ENCODE peak calls at places on chromosomes 3 and 15, in ten cellular contexts. One of them, this sample, is unnamed.

GRCh38 chr15:40058476-40059140 is 19.6 kb upstream of the SRP14 start:
- DNase-seq in mesothelial cell of epicardium: no peak
- DNase-seq in mammary epithelial cell: peak; percentile 30
- DNase-seq in DND-41: no peak
- DNase-seq in activated B cell treated with CpG ODN at 0.5 μM for 24 hours: no peak
- DNase-seq in IMR-90: peak; percentile 76
- DNase-seq in AG09319: peak; percentile 35
- DNase-seq in cardiac muscle cell: peak; percentile 81
- DNase-seq in astrocyte: peak; percentile 50
- DNase-seq in sigmoid colon: peak; percentile 57
- DNase-seq in this sample: no peak

GRCh38 chr3:15707779-15708178 is 90.0 kb downstream of the ANKRD28 start:
- DNase-seq in mesothelial cell of epicardium: no peak
- DNase-seq in mammary epithelial cell: no peak
- DNase-seq in DND-41: no peak
- DNase-seq in activated B cell treated with CpG ODN at 0.5 μM for 24 hours: no peak
- DNase-seq in IMR-90: no peak
- DNase-seq in AG09319: no peak
- DNase-seq in cardiac muscle cell: no peak
- DNase-seq in astrocyte: no peak
- DNase-seq in sigmoid colon: no peak
- DNase-seq in this sample: no peak

GRCh38 chr3:42764115-42764514 is 8.9 kb downstream of the CCDC13 start:
- DNase-seq in mesothelial cell of epicardium: no peak
- DNase-seq in mammary epithelial cell: no peak
- DNase-seq in DND-41: no peak
- DNase-seq in activated B cell treated with CpG ODN at 0.5 μM for 24 hours: no peak
- DNase-seq in IMR-90: no peak
- DNase-seq in AG09319: no peak
- DNase-seq in cardiac muscle cell: no peak
- DNase-seq in astrocyte: no peak
- DNase-seq in sigmoid colon: no peak
- DNase-seq in this sample: no peak

GRCh38 chr3:96863129-96863740 is 48.8 kb downstream of the EPHA6 start:
- DNase-seq in mesothelial cell of epicardium: no peak
- DNase-seq in mammary epithelial cell: peak; percentile 8
- DNase-seq in DND-41: peak; percentile 24
- DNase-seq in activated B cell treated with CpG ODN at 0.5 μM for 24 hours: no peak
- DNase-seq in IMR-90: peak; percentile 2
- DNase-seq in AG09319: no peak
- DNase-seq in cardiac muscle cell: peak; percentile 29
- DNase-seq in astrocyte: no peak
- DNase-seq in sigmoid colon: peak; percentile 59
- DNase-seq in this sample: peak; percentile 19

GRCh38 chr3:9861626-9862130 is 17.9 kb upstream of the RPUSD3 start:
- DNase-seq in mesothelial cell of epicardium: no peak
- DNase-seq in mammary epithelial cell: no peak
- DNase-seq in DND-41: no peak
- DNase-seq in activated B cell treated with CpG ODN at 0.5 μM for 24 hours: no peak
- DNase-seq in IMR-90: no peak
- DNase-seq in AG09319: no peak
- DNase-seq in cardiac muscle cell: no peak
- DNase-seq in astrocyte: no peak
- DNase-seq in sigmoid colon: no peak
- DNase-seq in this sample: no peak

GRCh38 chr3:126913524-126913923 is 69.4 kb upstream of the PLXNA1 start:
- DNase-seq in mesothelial cell of epicardium: no peak
- DNase-seq in mammary epithelial cell: peak; percentile 53
- DNase-seq in DND-41: no peak
- DNase-seq in activated B cell treated with CpG ODN at 0.5 μM for 24 hours: no peak
- DNase-seq in IMR-90: no peak
- DNase-seq in AG09319: no peak
- DNase-seq in cardiac muscle cell: no peak
- DNase-seq in astrocyte: no peak
- DNase-seq in sigmoid colon: no peak
- DNase-seq in this sample: no peak

GRCh38 chr3:190443257-190443656 is 6.4 kb downstream of the TMEM207 start:
- DNase-seq in mesothelial cell of epicardium: no peak
- DNase-seq in mammary epithelial cell: no peak
- DNase-seq in DND-41: no peak
- DNase-seq in activated B cell treated with CpG ODN at 0.5 μM for 24 hours: no peak
- DNase-seq in IMR-90: peak; percentile 44
- DNase-seq in AG09319: no peak
- DNase-seq in cardiac muscle cell: peak; percentile 34
- DNase-seq in astrocyte: no peak
- DNase-seq in sigmoid colon: no peak
- DNase-seq in this sample: no peak

GRCh38 chr3:157074490-157074889 is 85.5 kb downstream of the CCNL1 start:
- DNase-seq in mesothelial cell of epicardium: no peak
- DNase-seq in mammary epithelial cell: no peak
- DNase-seq in DND-41: no peak
- DNase-seq in activated B cell treated with CpG ODN at 0.5 μM for 24 hours: no peak
- DNase-seq in IMR-90: no peak
- DNase-seq in AG09319: no peak
- DNase-seq in cardiac muscle cell: no peak
- DNase-seq in astrocyte: no peak
- DNase-seq in sigmoid colon: no peak
- DNase-seq in this sample: no peak

GRCh38 chr3:142087676-142088075 is 61.7 kb downstream of the TFDP2 start:
- DNase-seq in mesothelial cell of epicardium: no peak
- DNase-seq in mammary epithelial cell: peak; percentile 62
- DNase-seq in DND-41: no peak
- DNase-seq in activated B cell treated with CpG ODN at 0.5 μM for 24 hours: no peak
- DNase-seq in IMR-90: peak; percentile 64
- DNase-seq in AG09319: no peak
- DNase-seq in cardiac muscle cell: peak; percentile 52
- DNase-seq in astrocyte: peak; percentile 72
- DNase-seq in sigmoid colon: no peak
- DNase-seq in this sample: no peak

GRCh38 chr15:74835312-74835823 is 7.6 kb downstream of the ULK3 start:
- DNase-seq in mesothelial cell of epicardium: no peak
- DNase-seq in mammary epithelial cell: peak; percentile 70
- DNase-seq in DND-41: peak; percentile 50
- DNase-seq in activated B cell treated with CpG ODN at 0.5 μM for 24 hours: peak; percentile 47
- DNase-seq in IMR-90: peak; percentile 36
- DNase-seq in AG09319: no peak
- DNase-seq in cardiac muscle cell: peak; percentile 57
- DNase-seq in astrocyte: no peak
- DNase-seq in sigmoid colon: no peak
- DNase-seq in this sample: peak; percentile 61

GRCh38 chr15:56523521-56523920 is 58.6 kb upstream of the MNS1 start:
- DNase-seq in mesothelial cell of epicardium: no peak
- DNase-seq in mammary epithelial cell: peak; percentile 1
- DNase-seq in DND-41: no peak
- DNase-seq in activated B cell treated with CpG ODN at 0.5 μM for 24 hours: no peak
- DNase-seq in IMR-90: no peak
- DNase-seq in AG09319: no peak
- DNase-seq in cardiac muscle cell: no peak
- DNase-seq in astrocyte: peak; percentile 18
- DNase-seq in sigmoid colon: no peak
- DNase-seq in this sample: no peak

GRCh38 chr3:172760406-172760805 is 9.9 kb downstream of the ECT2 start:
- DNase-seq in mesothelial cell of epicardium: no peak
- DNase-seq in mammary epithelial cell: peak; percentile 26
- DNase-seq in DND-41: no peak
- DNase-seq in activated B cell treated with CpG ODN at 0.5 μM for 24 hours: no peak
- DNase-seq in IMR-90: peak; percentile 66
- DNase-seq in AG09319: no peak
- DNase-seq in cardiac muscle cell: peak; percentile 85
- DNase-seq in astrocyte: peak; percentile 6
- DNase-seq in sigmoid colon: no peak
- DNase-seq in this sample: no peak

GRCh38 chr15:74598126-74598842 is 17.4 kb upstream of the CLK3 start:
- DNase-seq in mesothelial cell of epicardium: no peak
- DNase-seq in mammary epithelial cell: peak; percentile 51
- DNase-seq in DND-41: peak; percentile 86
- DNase-seq in activated B cell treated with CpG ODN at 0.5 μM for 24 hours: peak; percentile 80
- DNase-seq in IMR-90: peak; percentile 81
- DNase-seq in AG09319: peak; percentile 45
- DNase-seq in cardiac muscle cell: peak; percentile 90
- DNase-seq in astrocyte: peak; percentile 63
- DNase-seq in sigmoid colon: peak; percentile 98
- DNase-seq in this sample: peak; percentile 41

GRCh38 chr3:47163023-47163989 is 607 bp downstream of the SETD2 start:
- DNase-seq in mesothelial cell of epicardium: peak; percentile 41
- DNase-seq in mammary epithelial cell: peak; percentile 45
- DNase-seq in DND-41: peak; percentile 50
- DNase-seq in activated B cell treated with CpG ODN at 0.5 μM for 24 hours: peak; percentile 69
- DNase-seq in IMR-90: peak; percentile 27
- DNase-seq in AG09319: no peak
- DNase-seq in cardiac muscle cell: peak; percentile 42
- DNase-seq in astrocyte: peak; percentile 24
- DNase-seq in sigmoid colon: peak; percentile 70
- DNase-seq in this sample: peak; percentile 39

GRCh38 chr3:127690106-127690505 is 17.4 kb downstream of the ABTB1 start:
- DNase-seq in mesothelial cell of epicardium: no peak
- DNase-seq in mammary epithelial cell: peak; percentile 49
- DNase-seq in DND-41: no peak
- DNase-seq in activated B cell treated with CpG ODN at 0.5 μM for 24 hours: no peak
- DNase-seq in IMR-90: peak; percentile 61
- DNase-seq in AG09319: no peak
- DNase-seq in cardiac muscle cell: peak; percentile 65
- DNase-seq in astrocyte: peak; percentile 67
- DNase-seq in sigmoid colon: peak; percentile 60
- DNase-seq in this sample: no peak

GRCh38 chr15:26564354-26564753 is 208.5 kb downstream of the GABRB3 start:
- DNase-seq in mesothelial cell of epicardium: no peak
- DNase-seq in mammary epithelial cell: no peak
- DNase-seq in DND-41: no peak
- DNase-seq in activated B cell treated with CpG ODN at 0.5 μM for 24 hours: no peak
- DNase-seq in IMR-90: no peak
- DNase-seq in AG09319: no peak
- DNase-seq in cardiac muscle cell: no peak
- DNase-seq in astrocyte: no peak
- DNase-seq in sigmoid colon: no peak
- DNase-seq in this sample: no peak

GRCh38 chr15:81113861-81114261 is 20.2 kb upstream of the CFAP161 start:
- DNase-seq in mesothelial cell of epicardium: no peak
- DNase-seq in mammary epithelial cell: peak; percentile 44
- DNase-seq in DND-41: no peak
- DNase-seq in activated B cell treated with CpG ODN at 0.5 μM for 24 hours: no peak
- DNase-seq in IMR-90: peak; percentile 87
- DNase-seq in AG09319: no peak
- DNase-seq in cardiac muscle cell: peak; percentile 34
- DNase-seq in astrocyte: peak; percentile 13
- DNase-seq in sigmoid colon: no peak
- DNase-seq in this sample: no peak

GRCh38 chr3:5022966-5023776 is 43.9 kb downstream of the BHLHE40 start:
- DNase-seq in mesothelial cell of epicardium: no peak
- DNase-seq in mammary epithelial cell: peak; percentile 100
- DNase-seq in DND-41: no peak
- DNase-seq in activated B cell treated with CpG ODN at 0.5 μM for 24 hours: no peak
- DNase-seq in IMR-90: peak; percentile 100
- DNase-seq in AG09319: peak; percentile 82
- DNase-seq in cardiac muscle cell: peak; percentile 93
- DNase-seq in astrocyte: peak; percentile 100
- DNase-seq in sigmoid colon: peak; percentile 87
- DNase-seq in this sample: no peak

GRCh38 chr3:156151824-156152428 is 31.5 kb downstream of the KCNAB1 start:
- DNase-seq in mesothelial cell of epicardium: peak; percentile 44
- DNase-seq in mammary epithelial cell: peak; percentile 50
- DNase-seq in DND-41: peak; percentile 55
- DNase-seq in activated B cell treated with CpG ODN at 0.5 μM for 24 hours: no peak
- DNase-seq in IMR-90: peak; percentile 69
- DNase-seq in AG09319: peak; percentile 43
- DNase-seq in cardiac muscle cell: peak; percentile 85
- DNase-seq in astrocyte: peak; percentile 64
- DNase-seq in sigmoid colon: peak; percentile 85
- DNase-seq in this sample: peak; percentile 59

GRCh38 chr3:115784739-115785571 is 161.6 kb downstream of the GAP43 start:
- DNase-seq in mesothelial cell of epicardium: no peak
- DNase-seq in mammary epithelial cell: peak; percentile 53
- DNase-seq in DND-41: no peak
- DNase-seq in activated B cell treated with CpG ODN at 0.5 μM for 24 hours: no peak
- DNase-seq in IMR-90: peak; percentile 96
- DNase-seq in AG09319: peak; percentile 91
- DNase-seq in cardiac muscle cell: no peak
- DNase-seq in astrocyte: peak; percentile 92
- DNase-seq in sigmoid colon: no peak
- DNase-seq in this sample: no peak

GRCh38 chr15:63891763-63892123 is 58.0 kb upstream of the HERC1 start:
- DNase-seq in mesothelial cell of epicardium: no peak
- DNase-seq in mammary epithelial cell: no peak
- DNase-seq in DND-41: no peak
- DNase-seq in activated B cell treated with CpG ODN at 0.5 μM for 24 hours: no peak
- DNase-seq in IMR-90: no peak
- DNase-seq in AG09319: no peak
- DNase-seq in cardiac muscle cell: no peak
- DNase-seq in astrocyte: no peak
- DNase-seq in sigmoid colon: no peak
- DNase-seq in this sample: no peak

GRCh38 chr15:33021806-33022389 is 172.6 kb downstream of the FMN1 start:
- DNase-seq in mesothelial cell of epicardium: no peak
- DNase-seq in mammary epithelial cell: peak; percentile 53
- DNase-seq in DND-41: no peak
- DNase-seq in activated B cell treated with CpG ODN at 0.5 μM for 24 hours: no peak
- DNase-seq in IMR-90: peak; percentile 75
- DNase-seq in AG09319: no peak
- DNase-seq in cardiac muscle cell: peak; percentile 66
- DNase-seq in astrocyte: peak; percentile 34
- DNase-seq in sigmoid colon: no peak
- DNase-seq in this sample: no peak
- TF ChIP-seq CTCF in mesothelial cell of epicardium: peak; percentile 57
- TF ChIP-seq CTCF in mammary epithelial cell: peak; percentile 65
- TF ChIP-seq CTCF in DND-41: peak; percentile 69
- TF ChIP-seq CTCF in activated B cell treated with CpG ODN at 0.5 μM for 24 hours: no peak
- TF ChIP-seq CTCF in IMR-90: peak; percentile 66
- TF ChIP-seq CTCF in AG09319: peak; percentile 57
- TF ChIP-seq CTCF in cardiac muscle cell: peak; percentile 68
- TF ChIP-seq CTCF in astrocyte: peak; percentile 74
- TF ChIP-seq CTCF in sigmoid colon: peak; percentile 29
- TF ChIP-seq CTCF in this sample: peak; percentile 85

GRCh38 chr3:12706504-12707253 is 42.8 kb upstream of the RAF1 start:
- DNase-seq in mesothelial cell of epicardium: no peak
- DNase-seq in mammary epithelial cell: peak; percentile 77
- DNase-seq in DND-41: peak; percentile 70
- DNase-seq in activated B cell treated with CpG ODN at 0.5 μM for 24 hours: peak; percentile 24
- DNase-seq in IMR-90: peak; percentile 74
- DNase-seq in AG09319: no peak
- DNase-seq in cardiac muscle cell: peak; percentile 78
- DNase-seq in astrocyte: peak; percentile 65
- DNase-seq in sigmoid colon: no peak
- DNase-seq in this sample: peak; percentile 31
- TF ChIP-seq CTCF in mesothelial cell of epicardium: no peak
- TF ChIP-seq CTCF in mammary epithelial cell: peak; percentile 96
- TF ChIP-seq CTCF in DND-41: peak; percentile 84
- TF ChIP-seq CTCF in activated B cell treated with CpG ODN at 0.5 μM for 24 hours: no peak
- TF ChIP-seq CTCF in IMR-90: peak; percentile 93
- TF ChIP-seq CTCF in AG09319: peak; percentile 75
- TF ChIP-seq CTCF in cardiac muscle cell: peak; percentile 90
- TF ChIP-seq CTCF in astrocyte: peak; percentile 81
- TF ChIP-seq CTCF in sigmoid colon: peak; percentile 39
- TF ChIP-seq CTCF in this sample: peak; percentile 71

GRCh38 chr3:19688767-19689166 is 245.2 kb downstream of the EFHB start:
- DNase-seq in mesothelial cell of epicardium: no peak
- DNase-seq in mammary epithelial cell: no peak
- DNase-seq in DND-41: no peak
- DNase-seq in activated B cell treated with CpG ODN at 0.5 μM for 24 hours: no peak
- DNase-seq in IMR-90: no peak
- DNase-seq in AG09319: no peak
- DNase-seq in cardiac muscle cell: no peak
- DNase-seq in astrocyte: no peak
- DNase-seq in sigmoid colon: no peak
- DNase-seq in this sample: no peak
- TF ChIP-seq CTCF in mesothelial cell of epicardium: no peak
- TF ChIP-seq CTCF in mammary epithelial cell: no peak
- TF ChIP-seq CTCF in DND-41: peak; percentile 23
- TF ChIP-seq CTCF in activated B cell treated with CpG ODN at 0.5 μM for 24 hours: no peak
- TF ChIP-seq CTCF in IMR-90: no peak
- TF ChIP-seq CTCF in AG09319: no peak
- TF ChIP-seq CTCF in cardiac muscle cell: no peak
- TF ChIP-seq CTCF in astrocyte: no peak
- TF ChIP-seq CTCF in sigmoid colon: no peak
- TF ChIP-seq CTCF in this sample: peak; percentile 23

GRCh38 chr15:60102748-60103147 is 98.6 kb downstream of the FOXB1 start:
- DNase-seq in mesothelial cell of epicardium: no peak
- DNase-seq in mammary epithelial cell: no peak
- DNase-seq in DND-41: no peak
- DNase-seq in activated B cell treated with CpG ODN at 0.5 μM for 24 hours: no peak
- DNase-seq in IMR-90: no peak
- DNase-seq in AG09319: no peak
- DNase-seq in cardiac muscle cell: no peak
- DNase-seq in astrocyte: no peak
- DNase-seq in sigmoid colon: no peak
- DNase-seq in this sample: no peak
- TF ChIP-seq CTCF in mesothelial cell of epicardium: no peak
- TF ChIP-seq CTCF in mammary epithelial cell: no peak
- TF ChIP-seq CTCF in DND-41: no peak
- TF ChIP-seq CTCF in activated B cell treated with CpG ODN at 0.5 μM for 24 hours: no peak
- TF ChIP-seq CTCF in IMR-90: no peak
- TF ChIP-seq CTCF in AG09319: no peak
- TF ChIP-seq CTCF in cardiac muscle cell: no peak
- TF ChIP-seq CTCF in astrocyte: no peak
- TF ChIP-seq CTCF in sigmoid colon: no peak
- TF ChIP-seq CTCF in this sample: no peak

This sample was measured in neural crest cell.